ENCODE peak calls at places on chromosomes 12 and 14, in nine cellular contexts. P is IMR-90, V is fibroblast of mammary gland, C is AG09309, Z is adrenal gland, W is spleen, K is transverse colon, L is ovary, M is cardiac muscle cell. R is an unnamed sample.

GRCh38 chr14:95464524-95464923 is 51.9 kb downstream of the SYNE3 start:
- DNase-seq in V (no peak), Z (no peak), K (no peak), L (no peak), P (no peak), C (no peak), M (no peak), W (no peak), R (no peak)

GRCh38 chr12:108468149-108468968 is 46.7 kb upstream of the FICD start:
- DNase-seq in P (peak), W (no peak), L (no peak), Z (no peak), K (no peak), V (peak), C (no peak), M (peak), R (no peak)

GRCh38 chr12:114744285-114744684 is 60.3 kb upstream of the TBX3 start:
- DNase-seq in W (no peak), M (no peak), Z (no peak), C (no peak), K (no peak), V (no peak), P (no peak), L (no peak), R (no peak)

GRCh38 chr12:28937196-28937595 is 211.9 kb upstream of the FAR2 start:
- DNase-seq in W (no peak), C (no peak), M (peak), P (peak), Z (no peak), L (no peak), V (peak), K (no peak), R (peak)

GRCh38 chr12:9760699-9761406 is at the start of gene CD69:
- DNase-seq in V (no peak), K (peak), Z (no peak), L (no peak), M (no peak), P (no peak), W (peak), C (no peak), R (peak)

GRCh38 chr12:103456006-103456405 is 39.8 kb downstream of the C12orf42 start:
- DNase-seq in W (no peak), Z (no peak), K (no peak), M (no peak), P (no peak), C (no peak), L (no peak), V (no peak), R (no peak)

GRCh38 chr12:6104027-6104426 is 20.4 kb downstream of the VWF start:
- DNase-seq in V (no peak), K (no peak), L (no peak), W (no peak), Z (no peak), M (no peak), P (no peak), C (no peak), R (no peak)

GRCh38 chr14:100299238-100299560 is 7.0 kb downstream of the SLC25A29 start:
- DNase-seq in V (no peak), Z (no peak), L (peak), M (no peak), P (no peak), W (no peak), K (no peak), C (no peak), R (no peak)

GRCh38 chr14:68444449-68445168 is 348.3 kb downstream of the ZFP36L1 start:
- DNase-seq in Z (peak), M (peak), V (peak), C (no peak), P (peak), K (no peak), W (no peak), L (no peak), R (no peak)

GRCh38 chr12:92541024-92541423 is 161.8 kb upstream of the PLEKHG7 start:
- DNase-seq in L (no peak), Z (no peak), P (no peak), V (no peak), W (no peak), M (no peak), K (no peak), C (no peak), R (no peak)

GRCh38 chr12:88336071-88336768 is 194.1 kb downstream of the TMTC3 start:
- DNase-seq in V (peak), M (no peak), K (no peak), C (no peak), L (no peak), W (no peak), Z (no peak), P (no peak), R (no peak)

GRCh38 chr12:104707794-104708558 is 250.1 kb downstream of the SLC41A2 start:
- DNase-seq in K (no peak), L (no peak), W (no peak), P (no peak), V (no peak), M (no peak), Z (no peak), C (no peak), R (no peak)

GRCh38 chr14:68486033-68486732 is 306.7 kb downstream of the ZFP36L1 start:
- DNase-seq in Z (no peak), W (no peak), L (no peak), M (no peak), K (no peak), P (no peak), C (no peak), V (no peak), R (no peak)

GRCh38 chr12:95633671-95634465 is 82.6 kb upstream of the USP44 start:
- DNase-seq in P (no peak), Z (no peak), K (peak), L (no peak), V (peak), W (no peak), M (peak), C (peak), R (no peak)

GRCh38 chr12:93299262-93299846 is 78.4 kb upstream of the NUDT4 start:
- DNase-seq in M (no peak), Z (no peak), C (no peak), W (no peak), L (no peak), K (no peak), V (no peak), P (no peak), R (no peak)

GRCh38 chr14:96762650-96763049 is 34.5 kb upstream of the VRK1 start:
- DNase-seq in C (no peak), Z (no peak), M (peak), W (no peak), P (peak), L (no peak), K (no peak), V (peak), R (peak)

GRCh38 chr14:94676495-94677238 is 64.5 kb downstream of the SERPINA3 start:
- DNase-seq in Z (no peak), K (no peak), L (no peak), M (no peak), V (no peak), P (no peak), C (no peak), W (peak), R (no peak)

DNA sequence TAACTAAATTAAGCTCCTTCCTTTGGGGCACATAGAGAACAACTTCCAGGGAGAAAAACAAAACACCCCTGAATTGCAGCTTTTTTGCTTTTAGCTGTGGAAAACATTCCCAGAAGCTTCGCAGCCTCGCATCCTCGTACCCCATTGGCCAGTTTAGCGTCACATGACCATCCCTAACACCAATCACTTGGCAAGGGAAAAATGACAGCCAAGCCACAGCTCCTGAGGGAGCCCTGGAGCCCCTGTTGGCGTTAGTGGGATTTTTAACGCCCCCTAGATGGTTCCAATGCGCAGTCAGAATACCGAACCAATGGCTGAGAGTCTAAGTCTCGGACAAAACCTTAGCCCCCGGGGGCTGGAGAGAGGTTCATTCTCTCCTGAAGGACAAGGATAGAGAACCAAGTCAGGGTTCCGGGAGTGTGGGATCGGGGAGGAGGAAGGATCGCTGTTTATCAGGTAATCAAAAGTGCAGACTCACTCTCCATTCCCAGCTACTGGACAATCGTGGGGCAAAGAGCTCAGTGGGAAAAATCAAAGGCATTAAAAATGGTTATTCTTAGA is 135.6 kb upstream of the HIF1A start:
- DNase-seq in M (no peak), L (no peak), Z (no peak), P (no peak), K (no peak), W (no peak), V (no peak), C (no peak), R (no peak)
- TF ChIP-seq CTCF in M (no peak), L (no peak), Z (no peak), P (no peak), K (no peak), W (no peak), V (no peak), C (no peak), R (no peak)

GRCh38 chr12:99765469-99766114 is 118.0 kb downstream of the GARIN6 start:
- DNase-seq in V (no peak), L (no peak), Z (no peak), P (no peak), W (no peak), K (no peak), C (no peak), M (no peak), R (no peak)

GRCh38 chr12:99769581-99769980 is 122.0 kb downstream of the GARIN6 start:
- DNase-seq in P (no peak), L (no peak), C (no peak), M (no peak), V (no peak), W (no peak), Z (no peak), K (no peak), R (no peak)

GRCh38 chr12:99766408-99766807 is 118.9 kb downstream of the GARIN6 start:
- DNase-seq in P (no peak), M (no peak), K (no peak), V (no peak), Z (no peak), W (no peak), L (no peak), C (no peak), R (no peak)

GRCh38 chr12:99768758-99769157 is 121.2 kb downstream of the GARIN6 start:
- DNase-seq in K (no peak), W (no peak), Z (no peak), V (no peak), C (no peak), L (no peak), M (no peak), P (no peak), R (no peak)

DNA sequence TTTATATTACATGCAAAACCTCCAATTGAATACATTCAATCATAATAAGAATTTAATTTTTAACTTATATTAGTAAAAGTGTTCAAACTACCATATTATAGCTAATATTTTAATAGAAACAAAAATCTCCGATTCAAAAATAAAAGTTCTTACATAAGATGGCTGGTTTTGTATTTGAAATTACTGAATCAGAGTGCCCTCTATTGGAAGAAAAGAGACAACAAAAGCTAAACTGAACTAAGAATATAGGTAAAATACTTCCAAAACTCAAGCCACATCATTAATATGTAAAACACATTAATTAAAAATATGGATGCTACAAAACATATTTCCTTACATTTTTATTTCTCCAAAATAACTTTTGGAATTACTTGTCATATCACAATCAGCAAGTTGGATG is 120.3 kb downstream of the GARIN6 start:
- DNase-seq in L (no peak), V (peak), P (peak), C (peak), M (peak), Z (no peak), K (no peak), W (no peak), R (no peak)
- TF ChIP-seq CTCF in L (no peak), V (peak), P (peak), C (peak), M (peak), Z (peak), K (peak), W (no peak), R (peak)

GRCh38 chr14:89954045-89955021 is at the start of gene EFCAB11:
- DNase-seq in Z (peak), P (peak), L (peak), C (peak), W (peak), M (peak), K (peak), V (peak), R (peak)
- TF ChIP-seq CTCF in Z (no peak), P (peak), L (no peak), C (peak), W (no peak), M (peak), K (no peak), V (peak), R (peak)

GRCh38 chr12:125533434-125534029 is 468.3 kb downstream of the AACS start:
- DNase-seq in K (peak), V (no peak), C (no peak), P (no peak), Z (no peak), W (no peak), M (no peak), L (no peak), R (no peak)
- TF ChIP-seq CTCF in K (peak), V (no peak), C (peak), P (no peak), Z (peak), W (no peak), M (peak), L (no peak), R (peak)

GRCh38 chr14:78758333-78758732 is 588.2 kb downstream of the NRXN3 start:
- DNase-seq in M (peak), K (no peak), P (peak), C (no peak), W (no peak), L (no peak), Z (no peak), V (peak), R (no peak)
- TF ChIP-seq CTCF in M (peak), K (peak), P (peak), C (peak), W (no peak), L (no peak), Z (peak), V (peak), R (peak)

R was measured in kidney epithelial cell.